ENCODE peak calls at places on chromosomes 7 and 10, in nine cellular contexts. One of them, this sample, is unnamed.

GRCh38 chr7:92052159-92052558 is 82.1 kb downstream of the CYP51A1 start:
- DNase-seq in A549: no peak
- DNase-seq in effector memory CD8-positive, alpha-beta T cell: no peak
- DNase-seq in upper lobe of right lung: no peak
- DNase-seq in activated T-helper 2 cell treated with anti-CD3 and anti-CD28 coated beads, Interferon-gamma antibody, Interleukin-2, Interleukin-4, amounts not matched to agents 10 μg/mL and 5 μg/mL and 100 μg/mL, durations not matched to agents 14 hours and 24 hours and 36 hours: no peak
- DNase-seq in NCI-H2029: no peak
- DNase-seq in WTC11: no peak
- DNase-seq in CD4-positive, alpha-beta T cell: no peak
- DNase-seq in left cardiac atrium: no peak
- DNase-seq in this sample: no peak

GRCh38 chr10:34522542-34522941 is 292.6 kb downstream of the PARD3 start:
- DNase-seq in A549: peak; percentile 36
- DNase-seq in effector memory CD8-positive, alpha-beta T cell: no peak
- DNase-seq in upper lobe of right lung: no peak
- DNase-seq in activated T-helper 2 cell treated with anti-CD3 and anti-CD28 coated beads, Interferon-gamma antibody, Interleukin-2, Interleukin-4, amounts not matched to agents 10 μg/mL and 5 μg/mL and 100 μg/mL, durations not matched to agents 14 hours and 24 hours and 36 hours: no peak
- DNase-seq in NCI-H2029: no peak
- DNase-seq in WTC11: no peak
- DNase-seq in CD4-positive, alpha-beta T cell: no peak
- DNase-seq in left cardiac atrium: no peak
- DNase-seq in this sample: no peak

GRCh38 chr7:134315679-134316538 is 821 bp downstream of the SLC35B4 start:
- DNase-seq in A549: peak; percentile 67
- DNase-seq in effector memory CD8-positive, alpha-beta T cell: no peak
- DNase-seq in upper lobe of right lung: no peak
- DNase-seq in activated T-helper 2 cell treated with anti-CD3 and anti-CD28 coated beads, Interferon-gamma antibody, Interleukin-2, Interleukin-4, amounts not matched to agents 10 μg/mL and 5 μg/mL and 100 μg/mL, durations not matched to agents 14 hours and 24 hours and 36 hours: no peak
- DNase-seq in NCI-H2029: no peak
- DNase-seq in WTC11: peak; percentile 40
- DNase-seq in CD4-positive, alpha-beta T cell: no peak
- DNase-seq in left cardiac atrium: no peak
- DNase-seq in this sample: no peak

GRCh38 chr7:2864999-2865670 is 21.0 kb upstream of the GNA12 start:
- DNase-seq in A549: peak; percentile 78
- DNase-seq in effector memory CD8-positive, alpha-beta T cell: peak; percentile 70
- DNase-seq in upper lobe of right lung: no peak
- DNase-seq in activated T-helper 2 cell treated with anti-CD3 and anti-CD28 coated beads, Interferon-gamma antibody, Interleukin-2, Interleukin-4, amounts not matched to agents 10 μg/mL and 5 μg/mL and 100 μg/mL, durations not matched to agents 14 hours and 24 hours and 36 hours: peak; percentile 61
- DNase-seq in NCI-H2029: no peak
- DNase-seq in WTC11: peak; percentile 84
- DNase-seq in CD4-positive, alpha-beta T cell: peak; percentile 68
- DNase-seq in left cardiac atrium: peak; percentile 73
- DNase-seq in this sample: peak; percentile 68

GRCh38 chr7:134083766-134084487 is 43.2 kb upstream of the LRGUK start:
- DNase-seq in A549: no peak
- DNase-seq in effector memory CD8-positive, alpha-beta T cell: no peak
- DNase-seq in upper lobe of right lung: no peak
- DNase-seq in activated T-helper 2 cell treated with anti-CD3 and anti-CD28 coated beads, Interferon-gamma antibody, Interleukin-2, Interleukin-4, amounts not matched to agents 10 μg/mL and 5 μg/mL and 100 μg/mL, durations not matched to agents 14 hours and 24 hours and 36 hours: no peak
- DNase-seq in NCI-H2029: no peak
- DNase-seq in WTC11: no peak
- DNase-seq in CD4-positive, alpha-beta T cell: no peak
- DNase-seq in left cardiac atrium: no peak
- DNase-seq in this sample: no peak

GRCh38 chr7:141071855-141072547 is 1.9 kb upstream of the TMEM178B start:
- DNase-seq in A549: peak; percentile 13
- DNase-seq in effector memory CD8-positive, alpha-beta T cell: no peak
- DNase-seq in upper lobe of right lung: no peak
- DNase-seq in activated T-helper 2 cell treated with anti-CD3 and anti-CD28 coated beads, Interferon-gamma antibody, Interleukin-2, Interleukin-4, amounts not matched to agents 10 μg/mL and 5 μg/mL and 100 μg/mL, durations not matched to agents 14 hours and 24 hours and 36 hours: no peak
- DNase-seq in NCI-H2029: peak; percentile 18
- DNase-seq in WTC11: peak; percentile 46
- DNase-seq in CD4-positive, alpha-beta T cell: no peak
- DNase-seq in left cardiac atrium: no peak
- DNase-seq in this sample: no peak

GRCh38 chr10:100370561-100370975 is 23.5 kb downstream of the SCD start:
- DNase-seq in A549: no peak
- DNase-seq in effector memory CD8-positive, alpha-beta T cell: peak; percentile 57
- DNase-seq in upper lobe of right lung: no peak
- DNase-seq in activated T-helper 2 cell treated with anti-CD3 and anti-CD28 coated beads, Interferon-gamma antibody, Interleukin-2, Interleukin-4, amounts not matched to agents 10 μg/mL and 5 μg/mL and 100 μg/mL, durations not matched to agents 14 hours and 24 hours and 36 hours: no peak
- DNase-seq in NCI-H2029: no peak
- DNase-seq in WTC11: no peak
- DNase-seq in CD4-positive, alpha-beta T cell: peak; percentile 7
- DNase-seq in left cardiac atrium: no peak
- DNase-seq in this sample: peak; percentile 60

GRCh38 chr7:39353615-39354376 is 212.4 kb upstream of the YAE1 start:
- DNase-seq in A549: no peak
- DNase-seq in effector memory CD8-positive, alpha-beta T cell: no peak
- DNase-seq in upper lobe of right lung: peak; percentile 66
- DNase-seq in activated T-helper 2 cell treated with anti-CD3 and anti-CD28 coated beads, Interferon-gamma antibody, Interleukin-2, Interleukin-4, amounts not matched to agents 10 μg/mL and 5 μg/mL and 100 μg/mL, durations not matched to agents 14 hours and 24 hours and 36 hours: no peak
- DNase-seq in NCI-H2029: no peak
- DNase-seq in WTC11: peak; percentile 68
- DNase-seq in CD4-positive, alpha-beta T cell: no peak
- DNase-seq in left cardiac atrium: peak; percentile 57
- DNase-seq in this sample: no peak

GRCh38 chr7:128154519-128154918 is 86.6 kb upstream of the LEP start:
- DNase-seq in A549: no peak
- DNase-seq in effector memory CD8-positive, alpha-beta T cell: no peak
- DNase-seq in upper lobe of right lung: no peak
- DNase-seq in activated T-helper 2 cell treated with anti-CD3 and anti-CD28 coated beads, Interferon-gamma antibody, Interleukin-2, Interleukin-4, amounts not matched to agents 10 μg/mL and 5 μg/mL and 100 μg/mL, durations not matched to agents 14 hours and 24 hours and 36 hours: no peak
- DNase-seq in NCI-H2029: no peak
- DNase-seq in WTC11: no peak
- DNase-seq in CD4-positive, alpha-beta T cell: no peak
- DNase-seq in left cardiac atrium: no peak
- DNase-seq in this sample: no peak

GRCh38 chr7:91330378-91331295 is 66.4 kb downstream of the FZD1 start:
- DNase-seq in A549: no peak
- DNase-seq in effector memory CD8-positive, alpha-beta T cell: no peak
- DNase-seq in upper lobe of right lung: no peak
- DNase-seq in activated T-helper 2 cell treated with anti-CD3 and anti-CD28 coated beads, Interferon-gamma antibody, Interleukin-2, Interleukin-4, amounts not matched to agents 10 μg/mL and 5 μg/mL and 100 μg/mL, durations not matched to agents 14 hours and 24 hours and 36 hours: no peak
- DNase-seq in NCI-H2029: no peak
- DNase-seq in WTC11: no peak
- DNase-seq in CD4-positive, alpha-beta T cell: no peak
- DNase-seq in left cardiac atrium: no peak
- DNase-seq in this sample: no peak

GRCh38 chr7:157436763-157437480 is 100.1 kb downstream of the DNAJB6 start:
- DNase-seq in A549: no peak
- DNase-seq in effector memory CD8-positive, alpha-beta T cell: no peak
- DNase-seq in upper lobe of right lung: no peak
- DNase-seq in activated T-helper 2 cell treated with anti-CD3 and anti-CD28 coated beads, Interferon-gamma antibody, Interleukin-2, Interleukin-4, amounts not matched to agents 10 μg/mL and 5 μg/mL and 100 μg/mL, durations not matched to agents 14 hours and 24 hours and 36 hours: no peak
- DNase-seq in NCI-H2029: no peak
- DNase-seq in WTC11: no peak
- DNase-seq in CD4-positive, alpha-beta T cell: no peak
- DNase-seq in left cardiac atrium: no peak
- DNase-seq in this sample: no peak

GRCh38 chr7:82010416-82010815 is 240.6 kb upstream of the HGF start:
- DNase-seq in A549: no peak
- DNase-seq in effector memory CD8-positive, alpha-beta T cell: no peak
- DNase-seq in upper lobe of right lung: no peak
- DNase-seq in activated T-helper 2 cell treated with anti-CD3 and anti-CD28 coated beads, Interferon-gamma antibody, Interleukin-2, Interleukin-4, amounts not matched to agents 10 μg/mL and 5 μg/mL and 100 μg/mL, durations not matched to agents 14 hours and 24 hours and 36 hours: no peak
- DNase-seq in NCI-H2029: no peak
- DNase-seq in WTC11: no peak
- DNase-seq in CD4-positive, alpha-beta T cell: no peak
- DNase-seq in left cardiac atrium: no peak
- DNase-seq in this sample: no peak

GRCh38 chr7:106772655-106773108 is 92.4 kb upstream of the PIK3CG start:
- DNase-seq in A549: no peak
- DNase-seq in effector memory CD8-positive, alpha-beta T cell: no peak
- DNase-seq in upper lobe of right lung: no peak
- DNase-seq in activated T-helper 2 cell treated with anti-CD3 and anti-CD28 coated beads, Interferon-gamma antibody, Interleukin-2, Interleukin-4, amounts not matched to agents 10 μg/mL and 5 μg/mL and 100 μg/mL, durations not matched to agents 14 hours and 24 hours and 36 hours: no peak
- DNase-seq in NCI-H2029: no peak
- DNase-seq in WTC11: no peak
- DNase-seq in CD4-positive, alpha-beta T cell: no peak
- DNase-seq in left cardiac atrium: no peak
- DNase-seq in this sample: no peak

GRCh38 chr10:60048146-60048545 is 141.8 kb upstream of the CCDC6 start:
- DNase-seq in A549: no peak
- DNase-seq in effector memory CD8-positive, alpha-beta T cell: no peak
- DNase-seq in upper lobe of right lung: no peak
- DNase-seq in activated T-helper 2 cell treated with anti-CD3 and anti-CD28 coated beads, Interferon-gamma antibody, Interleukin-2, Interleukin-4, amounts not matched to agents 10 μg/mL and 5 μg/mL and 100 μg/mL, durations not matched to agents 14 hours and 24 hours and 36 hours: no peak
- DNase-seq in NCI-H2029: no peak
- DNase-seq in WTC11: peak; percentile 67
- DNase-seq in CD4-positive, alpha-beta T cell: no peak
- DNase-seq in left cardiac atrium: no peak
- DNase-seq in this sample: no peak

GRCh38 chr7:154853727-154854095 is 149.2 kb downstream of the PAXIP1 start:
- DNase-seq in A549: no peak
- DNase-seq in effector memory CD8-positive, alpha-beta T cell: no peak
- DNase-seq in upper lobe of right lung: no peak
- DNase-seq in activated T-helper 2 cell treated with anti-CD3 and anti-CD28 coated beads, Interferon-gamma antibody, Interleukin-2, Interleukin-4, amounts not matched to agents 10 μg/mL and 5 μg/mL and 100 μg/mL, durations not matched to agents 14 hours and 24 hours and 36 hours: no peak
- DNase-seq in NCI-H2029: no peak
- DNase-seq in WTC11: no peak
- DNase-seq in CD4-positive, alpha-beta T cell: no peak
- DNase-seq in left cardiac atrium: no peak
- DNase-seq in this sample: no peak

GRCh38 chr10:113301342-113301984 is 251.4 kb upstream of the HABP2 start:
- DNase-seq in A549: no peak
- DNase-seq in effector memory CD8-positive, alpha-beta T cell: no peak
- DNase-seq in upper lobe of right lung: no peak
- DNase-seq in activated T-helper 2 cell treated with anti-CD3 and anti-CD28 coated beads, Interferon-gamma antibody, Interleukin-2, Interleukin-4, amounts not matched to agents 10 μg/mL and 5 μg/mL and 100 μg/mL, durations not matched to agents 14 hours and 24 hours and 36 hours: no peak
- DNase-seq in NCI-H2029: no peak
- DNase-seq in WTC11: peak; percentile 57
- DNase-seq in CD4-positive, alpha-beta T cell: no peak
- DNase-seq in left cardiac atrium: no peak
- DNase-seq in this sample: no peak

GRCh38 chr10:71438761-71439160 is 42.0 kb downstream of the CDH23 start:
- DNase-seq in A549: no peak
- DNase-seq in effector memory CD8-positive, alpha-beta T cell: no peak
- DNase-seq in upper lobe of right lung: no peak
- DNase-seq in activated T-helper 2 cell treated with anti-CD3 and anti-CD28 coated beads, Interferon-gamma antibody, Interleukin-2, Interleukin-4, amounts not matched to agents 10 μg/mL and 5 μg/mL and 100 μg/mL, durations not matched to agents 14 hours and 24 hours and 36 hours: no peak
- DNase-seq in NCI-H2029: no peak
- DNase-seq in WTC11: no peak
- DNase-seq in CD4-positive, alpha-beta T cell: no peak
- DNase-seq in left cardiac atrium: no peak
- DNase-seq in this sample: no peak

GRCh38 chr7:150973571-150974451 is 4.3 kb downstream of the KCNH2 start:
- DNase-seq in A549: no peak
- DNase-seq in effector memory CD8-positive, alpha-beta T cell: no peak
- DNase-seq in upper lobe of right lung: no peak
- DNase-seq in activated T-helper 2 cell treated with anti-CD3 and anti-CD28 coated beads, Interferon-gamma antibody, Interleukin-2, Interleukin-4, amounts not matched to agents 10 μg/mL and 5 μg/mL and 100 μg/mL, durations not matched to agents 14 hours and 24 hours and 36 hours: no peak
- DNase-seq in NCI-H2029: peak; percentile 93
- DNase-seq in WTC11: peak; percentile 54
- DNase-seq in CD4-positive, alpha-beta T cell: peak; percentile 49
- DNase-seq in left cardiac atrium: no peak
- DNase-seq in this sample: no peak

GRCh38 chr10:124688889-124689670 is 55.1 kb downstream of the FAM53B start:
- DNase-seq in A549: no peak
- DNase-seq in effector memory CD8-positive, alpha-beta T cell: peak; percentile 63
- DNase-seq in upper lobe of right lung: no peak
- DNase-seq in activated T-helper 2 cell treated with anti-CD3 and anti-CD28 coated beads, Interferon-gamma antibody, Interleukin-2, Interleukin-4, amounts not matched to agents 10 μg/mL and 5 μg/mL and 100 μg/mL, durations not matched to agents 14 hours and 24 hours and 36 hours: peak; percentile 48
- DNase-seq in NCI-H2029: no peak
- DNase-seq in WTC11: no peak
- DNase-seq in CD4-positive, alpha-beta T cell: peak; percentile 29
- DNase-seq in left cardiac atrium: no peak
- DNase-seq in this sample: peak; percentile 67

GRCh38 chr7:132492841-132493445 is 83.3 kb downstream of the PLXNA4 start:
- DNase-seq in A549: no peak
- DNase-seq in effector memory CD8-positive, alpha-beta T cell: no peak
- DNase-seq in upper lobe of right lung: no peak
- DNase-seq in activated T-helper 2 cell treated with anti-CD3 and anti-CD28 coated beads, Interferon-gamma antibody, Interleukin-2, Interleukin-4, amounts not matched to agents 10 μg/mL and 5 μg/mL and 100 μg/mL, durations not matched to agents 14 hours and 24 hours and 36 hours: no peak
- DNase-seq in NCI-H2029: no peak
- DNase-seq in WTC11: no peak
- DNase-seq in CD4-positive, alpha-beta T cell: no peak
- DNase-seq in left cardiac atrium: no peak
- DNase-seq in this sample: no peak

GRCh38 chr7:150631866-150632864 is at the start of gene GIMAP6:
- DNase-seq in A549: no peak
- DNase-seq in effector memory CD8-positive, alpha-beta T cell: peak; percentile 16
- DNase-seq in upper lobe of right lung: no peak
- DNase-seq in activated T-helper 2 cell treated with anti-CD3 and anti-CD28 coated beads, Interferon-gamma antibody, Interleukin-2, Interleukin-4, amounts not matched to agents 10 μg/mL and 5 μg/mL and 100 μg/mL, durations not matched to agents 14 hours and 24 hours and 36 hours: no peak
- DNase-seq in NCI-H2029: no peak
- DNase-seq in WTC11: no peak
- DNase-seq in CD4-positive, alpha-beta T cell: peak; percentile 58
- DNase-seq in left cardiac atrium: peak; percentile 45
- DNase-seq in this sample: no peak

This sample was measured in natural killer cell.